ENCODE peak calls at places on chromosomes 3 and 15, in four cellular contexts. One of them, this sample, is unnamed.

GRCh38 chr3:57126244-57126643 is 38.9 kb downstream of the IL17RD start:
- DNase-seq in activated T-cell treated with anti-CD3 and anti-CD28 coated beads, Interleukin-2, amount 50 U/mL, for 72 hours: no peak
- DNase-seq in NCI-H460: no peak
- DNase-seq in heart right ventricle: no peak
- DNase-seq in this sample: no peak

GRCh38 chr15:38525489-38525888 is 39.1 kb downstream of the RASGRP1 start:
- DNase-seq in activated T-cell treated with anti-CD3 and anti-CD28 coated beads, Interleukin-2, amount 50 U/mL, for 72 hours: no peak
- DNase-seq in NCI-H460: no peak
- DNase-seq in heart right ventricle: no peak
- DNase-seq in this sample: no peak

GRCh38 chr3:139982404-139982803 is 47.4 kb downstream of the CLSTN2 start:
- DNase-seq in activated T-cell treated with anti-CD3 and anti-CD28 coated beads, Interleukin-2, amount 50 U/mL, for 72 hours: no peak
- DNase-seq in NCI-H460: no peak
- DNase-seq in heart right ventricle: no peak
- DNase-seq in this sample: no peak

GRCh38 chr3:4994144-4994730 is 15.0 kb downstream of the BHLHE40 start:
- DNase-seq in activated T-cell treated with anti-CD3 and anti-CD28 coated beads, Interleukin-2, amount 50 U/mL, for 72 hours: no peak
- DNase-seq in NCI-H460: no peak
- DNase-seq in heart right ventricle: no peak
- DNase-seq in this sample: no peak

GRCh38 chr3:36876181-36876936 is 68.5 kb downstream of the TRANK1 start:
- DNase-seq in activated T-cell treated with anti-CD3 and anti-CD28 coated beads, Interleukin-2, amount 50 U/mL, for 72 hours: peak; percentile 22
- DNase-seq in NCI-H460: no peak
- DNase-seq in heart right ventricle: no peak
- DNase-seq in this sample: no peak

GRCh38 chr15:42704492-42704926 is 32.4 kb downstream of the CDAN1 start:
- DNase-seq in activated T-cell treated with anti-CD3 and anti-CD28 coated beads, Interleukin-2, amount 50 U/mL, for 72 hours: peak; percentile 66
- DNase-seq in NCI-H460: peak; percentile 74
- DNase-seq in heart right ventricle: peak; percentile 52
- DNase-seq in this sample: peak; percentile 68

GRCh38 chr3:136380530-136380929 is 130.4 kb downstream of the PCCB start:
- DNase-seq in activated T-cell treated with anti-CD3 and anti-CD28 coated beads, Interleukin-2, amount 50 U/mL, for 72 hours: no peak
- DNase-seq in NCI-H460: no peak
- DNase-seq in heart right ventricle: no peak
- DNase-seq in this sample: no peak

GRCh38 chr3:179546814-179547241 is 15.9 kb upstream of the ACTL6A start:
- DNase-seq in activated T-cell treated with anti-CD3 and anti-CD28 coated beads, Interleukin-2, amount 50 U/mL, for 72 hours: no peak
- DNase-seq in NCI-H460: no peak
- DNase-seq in heart right ventricle: no peak
- DNase-seq in this sample: no peak

GRCh38 chr3:57158813-57159678 is 6.1 kb downstream of the IL17RD start:
- DNase-seq in activated T-cell treated with anti-CD3 and anti-CD28 coated beads, Interleukin-2, amount 50 U/mL, for 72 hours: no peak
- DNase-seq in NCI-H460: no peak
- DNase-seq in heart right ventricle: no peak
- DNase-seq in this sample: no peak

GRCh38 chr3:171867976-171868375 is 24.8 kb downstream of the TMEM212 start:
- DNase-seq in activated T-cell treated with anti-CD3 and anti-CD28 coated beads, Interleukin-2, amount 50 U/mL, for 72 hours: no peak
- DNase-seq in NCI-H460: no peak
- DNase-seq in heart right ventricle: no peak
- DNase-seq in this sample: no peak